ENCODE peak calls at places on chromosome 1, in ten cellular contexts. One of them, this sample, is unnamed. For H3K36me3, the result is how much of the 10 kb centered on the place peaks cover.

GRCh38 chr1:111778541-111779051 is 22.9 kb downstream of the DDX20 start:
- DNase-seq in CD4-positive, alpha-beta memory T cell: no peak
- DNase-seq in MG63: peak
- DNase-seq in SK-N-MC: no peak
- DNase-seq in CD8-positive, alpha-beta memory T cell: no peak
- DNase-seq in OCI-LY7: no peak
- DNase-seq in stomach: no peak
- DNase-seq in IMR-90: no peak
- DNase-seq in heart right ventricle: no peak
- DNase-seq in tibial nerve: no peak
- DNase-seq in this sample: peak

GRCh38 chr1:93864175-93864574 is 14.8 kb downstream of the DNTTIP2 start:
- DNase-seq in IMR-90: no peak
- DNase-seq in stomach: no peak
- DNase-seq in SK-N-MC: no peak
- DNase-seq in MG63: no peak
- DNase-seq in heart right ventricle: no peak
- DNase-seq in OCI-LY7: no peak
- DNase-seq in CD4-positive, alpha-beta memory T cell: no peak
- DNase-seq in CD8-positive, alpha-beta memory T cell: no peak
- DNase-seq in tibial nerve: no peak
- DNase-seq in this sample: no peak

GRCh38 chr1:31224102-31224501 is 15.6 kb downstream of the NKAIN1 start:
- DNase-seq in tibial nerve: no peak
- DNase-seq in CD8-positive, alpha-beta memory T cell: no peak
- DNase-seq in OCI-LY7: no peak
- DNase-seq in heart right ventricle: no peak
- DNase-seq in SK-N-MC: no peak
- DNase-seq in CD4-positive, alpha-beta memory T cell: no peak
- DNase-seq in stomach: no peak
- DNase-seq in MG63: no peak
- DNase-seq in IMR-90: no peak
- DNase-seq in this sample: no peak

GRCh38 chr1:215631489-215631888 is 64.4 kb downstream of the KCTD3 start:
- DNase-seq in SK-N-MC: no peak
- DNase-seq in CD8-positive, alpha-beta memory T cell: no peak
- DNase-seq in CD4-positive, alpha-beta memory T cell: no peak
- DNase-seq in heart right ventricle: peak
- DNase-seq in stomach: no peak
- DNase-seq in MG63: peak
- DNase-seq in OCI-LY7: no peak
- DNase-seq in tibial nerve: no peak
- DNase-seq in IMR-90: peak
- DNase-seq in this sample: no peak

GRCh38 chr1:202023033-202023433 is 12.6 kb downstream of the ELF3 start:
- DNase-seq in stomach: peak
- DNase-seq in CD8-positive, alpha-beta memory T cell: no peak
- DNase-seq in CD4-positive, alpha-beta memory T cell: no peak
- DNase-seq in IMR-90: no peak
- DNase-seq in SK-N-MC: no peak
- DNase-seq in tibial nerve: no peak
- DNase-seq in heart right ventricle: no peak
- DNase-seq in MG63: no peak
- DNase-seq in OCI-LY7: no peak
- DNase-seq in this sample: no peak

GRCh38 chr1:5596651-5597050 is 395.6 kb downstream of the NPHP4 start:
- DNase-seq in OCI-LY7: no peak
- DNase-seq in CD8-positive, alpha-beta memory T cell: no peak
- DNase-seq in CD4-positive, alpha-beta memory T cell: no peak
- DNase-seq in tibial nerve: no peak
- DNase-seq in stomach: peak
- DNase-seq in heart right ventricle: no peak
- DNase-seq in SK-N-MC: no peak
- DNase-seq in MG63: no peak
- DNase-seq in IMR-90: no peak
- DNase-seq in this sample: no peak

GRCh38 chr1:40662864-40663263 is 2.6 kb downstream of the RIMS3 start:
- DNase-seq in heart right ventricle: no peak
- DNase-seq in MG63: peak
- DNase-seq in IMR-90: peak
- DNase-seq in OCI-LY7: no peak
- DNase-seq in stomach: no peak
- DNase-seq in CD8-positive, alpha-beta memory T cell: no peak
- DNase-seq in SK-N-MC: no peak
- DNase-seq in CD4-positive, alpha-beta memory T cell: no peak
- DNase-seq in tibial nerve: no peak
- DNase-seq in this sample: no peak

GRCh38 chr1:67747667-67748066 is 62.7 kb downstream of the GADD45A start:
- DNase-seq in stomach: no peak
- DNase-seq in SK-N-MC: no peak
- DNase-seq in OCI-LY7: no peak
- DNase-seq in CD4-positive, alpha-beta memory T cell: no peak
- DNase-seq in tibial nerve: no peak
- DNase-seq in CD8-positive, alpha-beta memory T cell: no peak
- DNase-seq in IMR-90: peak
- DNase-seq in MG63: no peak
- DNase-seq in heart right ventricle: no peak
- DNase-seq in this sample: peak

GRCh38 chr1:3174487-3175247 is 105.7 kb downstream of the PRDM16 start:
- DNase-seq in CD8-positive, alpha-beta memory T cell: no peak
- DNase-seq in MG63: peak
- DNase-seq in OCI-LY7: no peak
- DNase-seq in IMR-90: no peak
- DNase-seq in SK-N-MC: no peak
- DNase-seq in tibial nerve: peak
- DNase-seq in stomach: peak
- DNase-seq in heart right ventricle: peak
- DNase-seq in CD4-positive, alpha-beta memory T cell: no peak
- DNase-seq in this sample: no peak

GRCh38 chr1:82392513-82392912 is 591.8 kb downstream of the ADGRL2 start:
- DNase-seq in OCI-LY7: no peak
- DNase-seq in tibial nerve: no peak
- DNase-seq in CD4-positive, alpha-beta memory T cell: no peak
- DNase-seq in SK-N-MC: no peak
- DNase-seq in CD8-positive, alpha-beta memory T cell: no peak
- DNase-seq in MG63: peak
- DNase-seq in IMR-90: peak
- DNase-seq in heart right ventricle: no peak
- DNase-seq in stomach: no peak
- DNase-seq in this sample: no peak

GRCh38 chr1:66624412-66625060 is 90.6 kb downstream of the SGIP1 start:
- DNase-seq in tibial nerve: no peak
- DNase-seq in CD8-positive, alpha-beta memory T cell: no peak
- DNase-seq in CD4-positive, alpha-beta memory T cell: no peak
- DNase-seq in SK-N-MC: no peak
- DNase-seq in IMR-90: peak
- DNase-seq in heart right ventricle: no peak
- DNase-seq in stomach: no peak
- DNase-seq in OCI-LY7: no peak
- DNase-seq in MG63: no peak
- DNase-seq in this sample: peak

GRCh38 chr1:156795787-156796186 is 20.9 kb downstream of the SH2D2A start:
- DNase-seq in CD4-positive, alpha-beta memory T cell: no peak
- DNase-seq in tibial nerve: no peak
- DNase-seq in CD8-positive, alpha-beta memory T cell: no peak
- DNase-seq in MG63: no peak
- DNase-seq in stomach: no peak
- DNase-seq in heart right ventricle: no peak
- DNase-seq in OCI-LY7: no peak
- DNase-seq in IMR-90: no peak
- DNase-seq in SK-N-MC: no peak
- DNase-seq in this sample: no peak

GRCh38 chr1:7859406-7859805 is 6.5 kb upstream of the UTS2 start:
- DNase-seq in heart right ventricle: no peak
- DNase-seq in tibial nerve: no peak
- DNase-seq in stomach: no peak
- DNase-seq in MG63: no peak
- DNase-seq in CD4-positive, alpha-beta memory T cell: no peak
- DNase-seq in OCI-LY7: no peak
- DNase-seq in CD8-positive, alpha-beta memory T cell: no peak
- DNase-seq in IMR-90: no peak
- DNase-seq in SK-N-MC: no peak
- DNase-seq in this sample: no peak

DNA sequence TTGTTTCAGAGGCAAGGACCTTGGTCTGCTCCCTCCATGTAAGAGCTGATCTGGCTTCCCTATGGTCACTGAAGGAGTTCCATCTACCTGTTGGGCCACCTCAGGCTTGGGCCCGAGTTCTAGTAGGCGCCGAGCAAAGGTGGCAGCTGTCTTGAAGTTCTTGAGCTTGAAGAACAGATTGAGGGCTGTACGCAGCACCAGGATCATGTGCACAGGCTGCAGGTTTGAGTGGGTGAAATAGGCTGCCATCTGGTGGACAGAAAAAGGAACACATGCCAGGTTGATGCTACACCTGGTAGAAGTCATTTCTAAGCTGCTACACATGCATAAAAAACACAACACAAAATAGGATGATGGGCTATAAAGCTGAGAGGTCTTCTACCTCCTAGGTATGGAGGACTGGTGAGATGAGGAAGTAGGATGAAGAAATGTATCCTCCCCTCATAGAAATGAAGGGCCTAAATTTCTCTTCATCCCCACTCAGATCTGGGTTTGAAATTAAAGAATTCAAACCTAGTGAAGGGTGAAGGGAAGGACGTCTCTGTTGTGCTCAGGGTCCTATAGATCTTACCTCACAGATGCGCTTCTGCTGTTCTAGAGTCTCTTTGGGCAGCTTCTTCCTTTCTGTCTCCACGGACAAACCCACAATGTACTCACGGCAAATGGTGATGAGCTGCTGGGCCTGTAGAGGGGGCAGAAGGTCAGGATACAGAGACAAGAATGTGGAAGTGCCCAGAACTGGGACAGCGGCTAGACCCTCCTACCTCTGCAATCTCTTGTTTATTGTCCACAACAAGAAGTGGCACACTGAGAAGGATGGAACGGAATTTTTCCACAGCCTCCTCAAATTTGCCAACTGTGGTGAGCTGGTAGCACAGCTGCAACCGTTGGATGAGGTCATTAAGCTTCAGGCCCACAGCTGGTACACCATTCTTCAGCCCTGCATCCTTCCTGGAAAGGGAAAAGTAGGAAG is 6.6 kb upstream of the PEX19 start:
- DNase-seq in CD4-positive, alpha-beta memory T cell: peak
- DNase-seq in MG63: peak
- DNase-seq in OCI-LY7: peak
- DNase-seq in tibial nerve: peak
- DNase-seq in CD8-positive, alpha-beta memory T cell: peak
- DNase-seq in heart right ventricle: peak
- DNase-seq in SK-N-MC: no peak
- DNase-seq in IMR-90: peak
- DNase-seq in stomach: peak
- DNase-seq in this sample: peak
- H3K36me3 ChIP-seq in CD4-positive, alpha-beta memory T cell: half or more
- H3K36me3 ChIP-seq in MG63: half or more
- H3K36me3 ChIP-seq in OCI-LY7: half or more
- H3K36me3 ChIP-seq in tibial nerve: under half
- H3K36me3 ChIP-seq in CD8-positive, alpha-beta memory T cell: half or more
- H3K36me3 ChIP-seq in heart right ventricle: under half
- H3K36me3 ChIP-seq in SK-N-MC: half or more
- H3K36me3 ChIP-seq in IMR-90: half or more
- H3K36me3 ChIP-seq in stomach: half or more
- H3K36me3 ChIP-seq in this sample: half or more

DNA sequence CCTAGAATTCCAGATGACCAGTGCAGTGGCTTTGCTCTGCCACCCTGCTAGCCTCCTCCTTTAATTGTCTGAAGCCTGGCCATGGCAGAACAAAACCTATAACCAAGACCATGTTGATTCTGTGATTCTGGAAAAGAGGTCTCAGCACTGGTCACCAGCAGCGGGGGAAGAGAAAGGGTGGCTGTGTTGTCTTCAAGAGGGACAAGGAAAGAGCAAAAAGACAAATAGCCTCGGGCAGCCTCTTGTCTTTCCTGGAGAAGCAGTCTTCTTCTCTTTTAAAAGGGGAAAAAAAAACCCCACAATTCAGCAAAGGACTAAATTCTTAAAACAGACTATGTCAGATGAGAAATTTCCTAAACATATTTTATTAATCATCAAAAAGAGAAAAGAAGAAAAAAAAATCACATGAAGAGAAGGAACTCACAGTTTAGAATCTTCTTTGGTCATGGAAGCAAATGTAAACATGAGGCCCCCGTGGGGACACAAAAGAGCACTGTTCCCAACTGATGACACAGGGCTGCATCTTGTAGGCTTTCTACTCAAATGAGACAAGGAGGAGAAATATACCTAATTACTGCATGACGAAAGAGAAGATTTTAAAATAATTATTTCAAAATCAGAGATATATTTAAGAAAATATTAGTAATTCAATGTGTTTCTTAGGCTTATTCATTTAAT is 36.3 kb upstream of the RAP1GAP start:
- DNase-seq in tibial nerve: no peak
- DNase-seq in stomach: no peak
- DNase-seq in IMR-90: no peak
- DNase-seq in OCI-LY7: no peak
- DNase-seq in CD8-positive, alpha-beta memory T cell: no peak
- DNase-seq in heart right ventricle: no peak
- DNase-seq in MG63: no peak
- DNase-seq in SK-N-MC: no peak
- DNase-seq in CD4-positive, alpha-beta memory T cell: no peak
- DNase-seq in this sample: no peak
- H3K36me3 ChIP-seq in tibial nerve: under half
- H3K36me3 ChIP-seq in stomach: half or more
- H3K36me3 ChIP-seq in IMR-90: under half
- H3K36me3 ChIP-seq in OCI-LY7: half or more
- H3K36me3 ChIP-seq in CD8-positive, alpha-beta memory T cell: under half
- H3K36me3 ChIP-seq in heart right ventricle: under half
- H3K36me3 ChIP-seq in MG63: under half
- H3K36me3 ChIP-seq in SK-N-MC: under half
- H3K36me3 ChIP-seq in CD4-positive, alpha-beta memory T cell: half or more
- H3K36me3 ChIP-seq in this sample: under half

DNA sequence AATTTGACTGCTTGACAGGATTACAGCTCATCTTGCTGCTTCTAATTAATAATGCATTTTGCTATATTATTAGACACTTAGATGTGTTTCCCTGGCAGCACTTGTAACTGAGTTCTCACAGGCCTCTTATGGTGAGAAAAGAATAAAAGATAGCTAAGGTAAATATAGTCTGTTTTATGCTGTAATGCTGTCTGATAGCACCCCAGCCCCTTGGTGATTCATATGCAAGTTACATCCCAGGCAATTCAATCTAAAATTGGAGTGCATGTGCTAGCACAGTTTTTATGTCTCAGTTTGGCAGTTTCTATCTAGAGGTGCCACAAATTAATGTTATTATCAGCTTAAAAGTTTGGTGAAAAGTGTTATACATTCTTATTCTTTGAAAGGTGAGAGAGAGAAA is 42.2 kb downstream of the RGS13 start:
- DNase-seq in stomach: no peak
- DNase-seq in OCI-LY7: no peak
- DNase-seq in IMR-90: peak
- DNase-seq in SK-N-MC: no peak
- DNase-seq in heart right ventricle: no peak
- DNase-seq in CD8-positive, alpha-beta memory T cell: no peak
- DNase-seq in MG63: no peak
- DNase-seq in CD4-positive, alpha-beta memory T cell: no peak
- DNase-seq in tibial nerve: no peak
- DNase-seq in this sample: no peak
- H3K36me3 ChIP-seq in stomach: under half
- H3K36me3 ChIP-seq in OCI-LY7: under half
- H3K36me3 ChIP-seq in IMR-90: under half
- H3K36me3 ChIP-seq in SK-N-MC: under half
- H3K36me3 ChIP-seq in heart right ventricle: under half
- H3K36me3 ChIP-seq in CD8-positive, alpha-beta memory T cell: under half
- H3K36me3 ChIP-seq in MG63: under half
- H3K36me3 ChIP-seq in CD4-positive, alpha-beta memory T cell: under half
- H3K36me3 ChIP-seq in tibial nerve: under half
- H3K36me3 ChIP-seq in this sample: under half

GRCh38 chr1:153667439-153667838 is 3.4 kb downstream of the ILF2 start:
- DNase-seq in heart right ventricle: no peak
- DNase-seq in stomach: no peak
- DNase-seq in SK-N-MC: no peak
- DNase-seq in tibial nerve: no peak
- DNase-seq in CD4-positive, alpha-beta memory T cell: no peak
- DNase-seq in OCI-LY7: no peak
- DNase-seq in IMR-90: no peak
- DNase-seq in MG63: no peak
- DNase-seq in CD8-positive, alpha-beta memory T cell: no peak
- DNase-seq in this sample: no peak
- H3K36me3 ChIP-seq in heart right ventricle: under half
- H3K36me3 ChIP-seq in stomach: half or more
- H3K36me3 ChIP-seq in SK-N-MC: half or more
- H3K36me3 ChIP-seq in tibial nerve: under half
- H3K36me3 ChIP-seq in CD4-positive, alpha-beta memory T cell: half or more
- H3K36me3 ChIP-seq in OCI-LY7: half or more
- H3K36me3 ChIP-seq in IMR-90: half or more
- H3K36me3 ChIP-seq in MG63: half or more
- H3K36me3 ChIP-seq in CD8-positive, alpha-beta memory T cell: half or more
- H3K36me3 ChIP-seq in this sample: half or more

This sample was measured in SJSA1.